ENCODE peak calls at places on chromosome 13, in seven cellular contexts. Z is neuronal stem cell, P is heart left ventricle, O is Caco-2, F is ovary, Y is aorta, J is endothelial cell of umbilical vein. L is an unnamed sample.
A peak's percentile ranks its signal among the peaks of the same experiment; 100 is the strongest.

GRCh38 chr13:110170020-110170790 is 136.8 kb downstream of the COL4A1 start:
- DNase-seq in J (no peak), Z (no peak), O (no peak), F (no peak), Y (no peak), P (no peak), L (no peak)

GRCh38 chr13:101520672-101521071 is 68.2 kb downstream of the ITGBL1 start:
- DNase-seq in P (no peak), J (peak; percentile 48), Z (no peak), F (no peak), O (no peak), Y (no peak), L (peak; percentile 34)

GRCh38 chr13:32802159-32802558 is 214.1 kb upstream of the KL start:
- DNase-seq in J (no peak), O (no peak), Z (no peak), P (no peak), Y (no peak), F (no peak), L (no peak)

GRCh38 chr13:97719759-97720158 is 233.7 kb upstream of the IPO5 start:
- DNase-seq in O (no peak), J (no peak), Z (no peak), F (no peak), P (no peak), Y (no peak), L (no peak)

GRCh38 chr13:105642511-105642958 is 892.9 kb downstream of the EFNB2 start:
- DNase-seq in P (no peak), O (no peak), F (no peak), J (no peak), Y (no peak), Z (no peak), L (peak; percentile 5)

GRCh38 chr13:101424381-101425155 is 8.3 kb upstream of the NALCN start:
- DNase-seq in Y (no peak), Z (no peak), P (no peak), F (no peak), J (peak; percentile 29), O (no peak), L (no peak)

GRCh38 chr13:33978653-33979052 is 160.7 kb downstream of the RFC3 start:
- DNase-seq in Y (no peak), P (no peak), Z (no peak), J (no peak), F (no peak), O (no peak), L (no peak)

GRCh38 chr13:93476175-93476574 is 249.6 kb downstream of the GPC6 start:
- DNase-seq in J (no peak), Y (no peak), Z (no peak), O (no peak), P (no peak), F (no peak), L (peak; percentile 45)

GRCh38 chr13:75256922-75257321 is 225.0 kb downstream of the TBC1D4 start:
- DNase-seq in P (no peak), Y (no peak), F (no peak), Z (no peak), J (no peak), O (no peak), L (no peak)

GRCh38 chr13:47112205-47112896 is 215.5 kb upstream of the HTR2A start:
- DNase-seq in Z (peak; percentile 35), Y (no peak), O (no peak), F (no peak), P (no peak), J (no peak), L (no peak)

GRCh38 chr13:66700336-66700735 is 529.8 kb downstream of the PCDH9 start:
- DNase-seq in J (no peak), P (no peak), F (no peak), Y (no peak), Z (no peak), O (no peak), L (no peak)

GRCh38 chr13:80556291-80556690 is 215.4 kb upstream of the SPRY2 start:
- DNase-seq in J (peak; percentile 30), O (no peak), Y (no peak), P (no peak), Z (no peak), F (no peak), L (no peak)

GRCh38 chr13:37175996-37176395 is 70.5 kb upstream of the CSNK1A1L start:
- DNase-seq in J (peak; percentile 89), O (no peak), Z (no peak), F (no peak), Y (no peak), P (no peak), L (no peak)

GRCh38 chr13:57630661-57631606 is 610 bp upstream of the PCDH17 start:
- DNase-seq in Z (no peak), P (no peak), Y (peak; percentile 67), J (peak; percentile 50), F (no peak), O (no peak), L (no peak)

GRCh38 chr13:85798999-85799646 is at the start of gene SLITRK6:
- DNase-seq in F (no peak), P (no peak), Z (peak; percentile 58), J (no peak), O (peak; percentile 5), Y (no peak), L (peak; percentile 37)

GRCh38 chr13:105327727-105328126 is 1207.7 kb downstream of the EFNB2 start:
- DNase-seq in P (no peak), J (no peak), F (no peak), Z (no peak), O (no peak), Y (no peak), L (no peak)

GRCh38 chr13:113898391-113898790 is 34.5 kb upstream of the GAS6 start:
- DNase-seq in O (no peak), F (peak; percentile 24), Z (no peak), P (peak; percentile 11), Y (peak; percentile 35), J (no peak), L (no peak)

GRCh38 chr13:93450226-93450625 is 223.6 kb downstream of the GPC6 start:
- DNase-seq in Z (no peak), P (no peak), J (no peak), O (no peak), Y (no peak), F (no peak), L (no peak)

GRCh38 chr13:44155422-44156293 is 218.0 kb upstream of the SERP2 start:
- DNase-seq in F (peak; percentile 70), J (peak; percentile 9), Y (no peak), Z (no peak), O (no peak), P (peak; percentile 61), L (no peak)

GRCh38 chr13:110455941-110456340 is 105.6 kb downstream of the RAB20 start:
- DNase-seq in Z (peak; percentile 55), O (peak; percentile 89), P (peak; percentile 85), F (peak; percentile 79), J (peak; percentile 62), Y (peak; percentile 87), L (peak; percentile 69)

GRCh38 chr13:109370486-109370885 is 415.9 kb downstream of the IRS2 start:
- DNase-seq in P (no peak), J (no peak), O (no peak), F (no peak), Z (no peak), Y (no peak), L (no peak)

GRCh38 chr13:24670927-24671326 is 9.3 kb upstream of the ATP12A start:
- DNase-seq in Z (peak; percentile 45), F (no peak), P (no peak), J (no peak), O (peak; percentile 63), Y (no peak), L (peak; percentile 33)
- H3K4me3 ChIP-seq in Z (no peak overlapping the region), F (no peak overlapping the region), P (no peak overlapping the region), J (no peak overlapping the region), O (no peak overlapping the region), Y (no peak overlapping the region), L (no peak overlapping the region)

DNA sequence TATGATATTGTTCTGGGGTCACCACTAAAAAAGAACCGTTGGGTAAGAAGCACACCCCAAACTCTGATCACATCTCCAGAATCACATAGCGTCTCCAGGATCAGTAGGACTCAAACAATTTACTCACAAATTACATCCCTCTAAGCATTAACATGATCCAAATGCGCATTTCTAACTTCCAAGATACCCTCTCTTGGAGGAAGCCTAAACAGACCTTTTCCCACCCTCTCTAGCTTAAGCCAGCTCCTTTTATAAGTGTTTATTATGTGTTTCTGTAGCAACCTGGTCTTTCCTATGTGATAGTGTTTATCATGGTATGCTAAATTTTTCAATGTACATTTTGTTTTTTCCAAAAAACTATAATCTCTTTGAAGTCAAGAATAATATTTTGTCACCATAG is 1846.5 kb downstream of the OLFM4 start:
- DNase-seq in O (no peak), Y (no peak), P (no peak), Z (no peak), F (no peak), J (no peak), L (no peak)
- H3K9me3 ChIP-seq in O (no peaks in the 10 kb centered on the region), Y (no peaks in the 10 kb centered on the region), P (peaks cover 2% of the 10 kb centered on the region), Z (no peaks in the 10 kb centered on the region), F (no peaks in the 10 kb centered on the region), J (peaks cover 2% of the 10 kb centered on the region), L (no peaks in the 10 kb centered on the region)

DNA sequence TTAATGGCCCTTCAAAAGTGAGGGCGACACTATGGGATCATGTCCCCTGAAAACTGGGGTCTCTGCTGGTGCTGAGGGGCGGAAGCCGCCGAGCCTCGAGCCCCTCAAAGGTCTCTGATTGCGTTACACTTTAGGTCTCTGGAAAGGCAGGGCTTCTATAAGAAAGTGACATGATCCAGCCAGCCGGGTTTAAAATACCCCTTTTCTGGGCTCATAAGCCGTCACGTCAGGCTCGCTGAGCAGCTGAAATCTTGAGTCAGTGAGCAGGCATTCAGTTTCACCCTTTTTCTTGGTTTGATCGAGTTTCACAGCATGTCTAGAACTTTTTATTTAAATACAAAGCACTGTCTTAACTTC is 600 bp upstream of the HMGB1 start:
- DNase-seq in O (no peak), Y (no peak), P (no peak), Z (no peak), F (no peak), J (no peak), L (peak; percentile 23)
- H3K4me3 ChIP-seq in O (peak overlapping the region; percentile 45), Y (no peak overlapping the region), P (peak overlapping the region; percentile 97), Z (peak overlapping the region; percentile 81), F (no peak overlapping the region), J (no peak overlapping the region), L (peak overlapping the region; percentile 55)

GRCh38 chr13:19062019-19062646 is 119.5 kb downstream of the TUBA3C start:
- DNase-seq in F (no peak), P (peak; percentile 35), O (no peak), Z (no peak), J (no peak), Y (peak; percentile 48), L (no peak)
- H3K9me3 ChIP-seq in F (no peaks in the 10 kb centered on the region), P (peaks cover 21% of the 10 kb centered on the region), O (peaks cover 3% of the 10 kb centered on the region), Z (no peaks in the 10 kb centered on the region), J (peaks cover 9% of the 10 kb centered on the region), Y (no peaks in the 10 kb centered on the region), L (no peaks in the 10 kb centered on the region)

GRCh38 chr13:23902975-23903905 is 5.9 kb upstream of the C1QTNF9B start:
- DNase-seq in F (peak; percentile 53), J (no peak), O (no peak), Z (no peak), P (no peak), Y (no peak), L (no peak)
- H3K4me3 ChIP-seq in F (no peak overlapping the region), J (no peak overlapping the region), O (no peak overlapping the region), Z (no peak overlapping the region), P (peak overlapping the region; percentile 32), Y (no peak overlapping the region), L (no peak overlapping the region)

DNA sequence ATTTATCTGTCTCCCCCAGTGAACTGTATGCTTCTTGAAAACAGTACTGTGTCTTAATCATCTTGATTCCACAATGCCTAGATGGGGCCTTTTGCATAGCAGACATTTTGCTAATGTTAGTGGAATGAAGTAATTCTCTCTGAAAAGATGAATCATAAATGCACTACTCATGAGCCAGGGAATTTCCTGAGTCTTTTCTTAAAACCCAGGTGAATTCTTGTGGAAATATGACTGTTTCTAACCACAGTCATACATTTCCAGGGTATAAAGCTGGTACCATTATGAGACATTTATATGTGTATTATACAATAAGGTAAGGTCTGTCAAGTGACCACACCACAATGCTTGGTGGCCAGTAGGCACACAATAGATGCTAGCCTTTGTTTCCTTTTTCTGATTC is 5.5 kb upstream of the KCTD4 start:
- DNase-seq in O (no peak), Y (no peak), Z (no peak), J (peak; percentile 84), F (no peak), P (no peak), L (no peak)
- H3K9me3 ChIP-seq in O (no peaks in the 10 kb centered on the region), Y (no peaks in the 10 kb centered on the region), Z (no peaks in the 10 kb centered on the region), J (no peaks in the 10 kb centered on the region), F (no peaks in the 10 kb centered on the region), P (no peaks in the 10 kb centered on the region), L (no peaks in the 10 kb centered on the region)